ENCODE peak calls at places on chromosome 5, in five cellular contexts. One of them, this sample, is unnamed.

GRCh38 chr5:1437452-1437851 is 7.8 kb downstream of the SLC6A3 start:
- DNase-seq in mucosa of descending colon: peak; percentile 36
- DNase-seq in Peyer's patch: peak; percentile 75
- DNase-seq in WERI-Rb-1: peak; percentile 54
- DNase-seq in NCI-H1436: peak; percentile 14
- DNase-seq in this sample: peak; percentile 85

GRCh38 chr5:36950586-36951457 is 74.3 kb downstream of the NIPBL start:
- DNase-seq in mucosa of descending colon: no peak
- DNase-seq in Peyer's patch: no peak
- DNase-seq in WERI-Rb-1: no peak
- DNase-seq in NCI-H1436: no peak
- DNase-seq in this sample: no peak

GRCh38 chr5:113663879-113664278 is 150.4 kb downstream of the YTHDC2 start:
- DNase-seq in mucosa of descending colon: peak; percentile 69
- DNase-seq in Peyer's patch: peak; percentile 54
- DNase-seq in WERI-Rb-1: peak; percentile 73
- DNase-seq in NCI-H1436: peak; percentile 6
- DNase-seq in this sample: no peak

GRCh38 chr5:134136771-134137170 is 22.3 kb downstream of the TCF7 start:
- DNase-seq in mucosa of descending colon: no peak
- DNase-seq in Peyer's patch: no peak
- DNase-seq in WERI-Rb-1: peak; percentile 4
- DNase-seq in NCI-H1436: no peak
- DNase-seq in this sample: no peak

GRCh38 chr5:1447772-1448361 is 2.6 kb upstream of the SLC6A3 start:
- DNase-seq in mucosa of descending colon: peak; percentile 15
- DNase-seq in Peyer's patch: peak; percentile 65
- DNase-seq in WERI-Rb-1: peak; percentile 8
- DNase-seq in NCI-H1436: no peak
- DNase-seq in this sample: no peak

GRCh38 chr5:149277821-149278220 is 6.2 kb downstream of the AFAP1L1 start:
- DNase-seq in mucosa of descending colon: no peak
- DNase-seq in Peyer's patch: no peak
- DNase-seq in WERI-Rb-1: no peak
- DNase-seq in NCI-H1436: no peak
- DNase-seq in this sample: no peak

GRCh38 chr5:27592231-27592630 is 553.8 kb upstream of the CDH9 start:
- DNase-seq in mucosa of descending colon: no peak
- DNase-seq in Peyer's patch: no peak
- DNase-seq in WERI-Rb-1: no peak
- DNase-seq in NCI-H1436: no peak
- DNase-seq in this sample: no peak

GRCh38 chr5:66134407-66134843 is 9.7 kb upstream of the SREK1 start:
- DNase-seq in mucosa of descending colon: peak; percentile 4
- DNase-seq in Peyer's patch: no peak
- DNase-seq in WERI-Rb-1: no peak
- DNase-seq in NCI-H1436: no peak
- DNase-seq in this sample: no peak

GRCh38 chr5:135491552-135492318 is 39.6 kb upstream of the TIFAB start:
- DNase-seq in mucosa of descending colon: no peak
- DNase-seq in Peyer's patch: no peak
- DNase-seq in WERI-Rb-1: no peak
- DNase-seq in NCI-H1436: peak; percentile 73
- DNase-seq in this sample: peak; percentile 74

GRCh38 chr5:76845890-76846289 is 3.9 kb upstream of the S100Z start:
- DNase-seq in mucosa of descending colon: no peak
- DNase-seq in Peyer's patch: no peak
- DNase-seq in WERI-Rb-1: peak; percentile 72
- DNase-seq in NCI-H1436: no peak
- DNase-seq in this sample: no peak

GRCh38 chr5:120463991-120464626 is at the start of gene PRR16:
- DNase-seq in mucosa of descending colon: peak; percentile 20
- DNase-seq in Peyer's patch: peak; percentile 55
- DNase-seq in WERI-Rb-1: peak; percentile 65
- DNase-seq in NCI-H1436: peak; percentile 17
- DNase-seq in this sample: no peak

GRCh38 chr5:55816342-55816741 is 34.8 kb upstream of the IL31RA start:
- DNase-seq in mucosa of descending colon: no peak
- DNase-seq in Peyer's patch: no peak
- DNase-seq in WERI-Rb-1: no peak
- DNase-seq in NCI-H1436: no peak
- DNase-seq in this sample: no peak

GRCh38 chr5:41808294-41808693 is 61.9 kb downstream of the OXCT1 start:
- DNase-seq in mucosa of descending colon: no peak
- DNase-seq in Peyer's patch: no peak
- DNase-seq in WERI-Rb-1: no peak
- DNase-seq in NCI-H1436: no peak
- DNase-seq in this sample: no peak

GRCh38 chr5:43141211-43141610 is 20.5 kb downstream of the ZNF131 start:
- DNase-seq in mucosa of descending colon: no peak
- DNase-seq in Peyer's patch: no peak
- DNase-seq in WERI-Rb-1: no peak
- DNase-seq in NCI-H1436: no peak
- DNase-seq in this sample: no peak

GRCh38 chr5:52692039-52692438 is 95.7 kb upstream of the ITGA1 start:
- DNase-seq in mucosa of descending colon: no peak
- DNase-seq in Peyer's patch: no peak
- DNase-seq in WERI-Rb-1: no peak
- DNase-seq in NCI-H1436: no peak
- DNase-seq in this sample: no peak

GRCh38 chr5:172748341-172748843 is 22.6 kb downstream of the DUSP1 start:
- DNase-seq in mucosa of descending colon: no peak
- DNase-seq in Peyer's patch: peak; percentile 48
- DNase-seq in WERI-Rb-1: no peak
- DNase-seq in NCI-H1436: no peak
- DNase-seq in this sample: no peak